ENCODE peak calls at places on chromosome 2, in eight cellular contexts. B is choroid plexus epithelial cell, P is heart left ventricle, G is fibroblast of villous mesenchyme, C is skeletal muscle cell, T is K562, D is neural progenitor cell, V is breast epithelium. E is an unnamed sample.

GRCh38 chr2:129877289-129877741 is 102.2 kb upstream of the RAB6C start:
- DNase-seq in T (peak), D (peak), G (peak), P (peak), B (peak), C (peak), V (peak), E (peak)

GRCh38 chr2:131058214-131058613 is 35.0 kb downstream of the FAM168B start:
- DNase-seq in V (no peak), P (no peak), C (no peak), B (no peak), D (no peak), T (no peak), G (no peak), E (peak)

GRCh38 chr2:240432430-240432819 is 3.0 kb upstream of the GPC1 start:
- DNase-seq in B (no peak), V (peak), C (no peak), G (no peak), P (no peak), D (no peak), T (no peak), E (no peak)

GRCh38 chr2:65374999-65375398 is 57.4 kb downstream of the SPRED2 start:
- DNase-seq in C (no peak), D (no peak), P (no peak), B (no peak), G (no peak), T (no peak), V (no peak), E (no peak)

GRCh38 chr2:219419331-219420197 is 1.4 kb downstream of the DES start:
- DNase-seq in V (no peak), G (no peak), D (no peak), C (no peak), T (peak), B (no peak), P (no peak), E (no peak)

GRCh38 chr2:204027105-204027504 is 90.5 kb downstream of the ICOS start:
- DNase-seq in B (peak), G (peak), T (no peak), V (no peak), P (no peak), C (peak), D (no peak), E (no peak)

GRCh38 chr2:73582364-73582763 is 59.9 kb downstream of the NAT8 start:
- DNase-seq in T (no peak), P (no peak), V (no peak), D (no peak), B (no peak), G (no peak), C (no peak), E (no peak)

GRCh38 chr2:214311031-214311533 is 99.8 kb upstream of the VWC2L start:
- DNase-seq in B (no peak), G (no peak), C (no peak), P (no peak), D (peak), V (no peak), T (no peak), E (no peak)

GRCh38 chr2:172404824-172405223 is 22.6 kb upstream of the ITGA6 start:
- DNase-seq in P (no peak), D (no peak), V (no peak), T (no peak), B (peak), C (peak), G (peak), E (no peak)

GRCh38 chr2:96993367-96993766 is 7.0 kb upstream of the FAM178B start:
- DNase-seq in T (no peak), B (no peak), V (no peak), D (no peak), P (no peak), G (no peak), C (no peak), E (no peak)

GRCh38 chr2:195638738-195639137 is 18.3 kb upstream of the SLC39A10 start:
- DNase-seq in P (no peak), B (no peak), V (no peak), D (no peak), G (no peak), T (no peak), C (no peak), E (no peak)

GRCh38 chr2:181203916-181204315 is 223.5 kb downstream of the UBE2E3 start:
- DNase-seq in D (no peak), B (peak), G (no peak), T (no peak), P (no peak), V (no peak), C (no peak), E (no peak)

GRCh38 chr2:241909769-241910168 is 40.2 kb downstream of the RTP5 start:
- DNase-seq in G (no peak), C (no peak), D (no peak), P (no peak), T (no peak), V (peak), B (no peak), E (peak)

GRCh38 chr2:143056548-143056947 is 72.7 kb upstream of the ARHGAP15 start:
- DNase-seq in G (no peak), D (no peak), V (no peak), C (no peak), B (no peak), P (no peak), T (no peak), E (no peak)

GRCh38 chr2:189222440-189222839 is 42.9 kb upstream of the COL5A2 start:
- DNase-seq in B (peak), D (no peak), V (no peak), C (peak), P (no peak), G (peak), T (no peak), E (no peak)

GRCh38 chr2:189865836-189866235 is 81.6 kb downstream of the PMS1 start:
- DNase-seq in C (no peak), B (no peak), P (no peak), V (no peak), D (no peak), G (no peak), T (no peak), E (no peak)

GRCh38 chr2:67476808-67477790 is 80.0 kb downstream of the ETAA1 start:
- DNase-seq in B (peak), V (no peak), D (peak), G (peak), P (no peak), C (no peak), T (peak), E (peak)

GRCh38 chr2:96954490-96954846 is 31.9 kb downstream of the FAM178B start:
- DNase-seq in D (no peak), G (no peak), P (no peak), T (no peak), B (peak), C (no peak), V (no peak), E (no peak)

GRCh38 chr2:231110551-231110950 is 14.3 kb downstream of the HTR2B start:
- DNase-seq in C (peak), D (no peak), G (peak), T (no peak), P (no peak), B (peak), V (no peak), E (no peak)

GRCh38 chr2:70094978-70095832 is 7.9 kb downstream of the PCBP1 start:
- DNase-seq in D (no peak), P (no peak), B (no peak), C (no peak), V (peak), T (no peak), G (no peak), E (peak)

GRCh38 chr2:175766880-175767279 is 235.2 kb downstream of the LNPK start:
- DNase-seq in B (no peak), P (no peak), T (no peak), D (no peak), V (no peak), C (no peak), G (no peak), E (no peak)

GRCh38 chr2:221517362-221518121 is 54.6 kb downstream of the EPHA4 start:
- DNase-seq in P (peak), V (no peak), C (peak), B (no peak), G (peak), T (no peak), D (no peak), E (peak)

GRCh38 chr2:128792476-128793054 is 473.9 kb upstream of the HS6ST1 start:
- DNase-seq in C (no peak), D (no peak), B (no peak), V (no peak), T (no peak), G (no peak), P (no peak), E (no peak)

GRCh38 chr2:179454443-179455218 is 190.0 kb upstream of the SESTD1 start:
- DNase-seq in T (no peak), C (peak), V (no peak), B (peak), G (peak), P (no peak), D (no peak), E (no peak)

GRCh38 chr2:189874571-189875320 is 90.5 kb downstream of the PMS1 start:
- DNase-seq in B (peak), P (no peak), V (no peak), D (no peak), T (no peak), C (no peak), G (peak), E (no peak)

GRCh38 chr2:128438586-128438985 is 119.9 kb upstream of the HS6ST1 start:
- DNase-seq in D (no peak), P (no peak), T (no peak), V (no peak), C (no peak), B (no peak), G (no peak), E (peak)

GRCh38 chr2:191064590-191064989 is 50.6 kb upstream of the STAT1 start:
- DNase-seq in V (no peak), G (no peak), C (no peak), T (no peak), B (no peak), P (no peak), D (no peak), E (no peak)

GRCh38 chr2:489838-490237 is 187.4 kb downstream of the TMEM18 start:
- DNase-seq in C (no peak), B (no peak), V (no peak), G (no peak), D (no peak), P (no peak), T (no peak), E (no peak)
- H3K4me3 ChIP-seq in C (no peak), B (no peak), V (no peak), G (no peak), D (no peak), P (no peak), T (no peak), E (no peak)

DNA sequence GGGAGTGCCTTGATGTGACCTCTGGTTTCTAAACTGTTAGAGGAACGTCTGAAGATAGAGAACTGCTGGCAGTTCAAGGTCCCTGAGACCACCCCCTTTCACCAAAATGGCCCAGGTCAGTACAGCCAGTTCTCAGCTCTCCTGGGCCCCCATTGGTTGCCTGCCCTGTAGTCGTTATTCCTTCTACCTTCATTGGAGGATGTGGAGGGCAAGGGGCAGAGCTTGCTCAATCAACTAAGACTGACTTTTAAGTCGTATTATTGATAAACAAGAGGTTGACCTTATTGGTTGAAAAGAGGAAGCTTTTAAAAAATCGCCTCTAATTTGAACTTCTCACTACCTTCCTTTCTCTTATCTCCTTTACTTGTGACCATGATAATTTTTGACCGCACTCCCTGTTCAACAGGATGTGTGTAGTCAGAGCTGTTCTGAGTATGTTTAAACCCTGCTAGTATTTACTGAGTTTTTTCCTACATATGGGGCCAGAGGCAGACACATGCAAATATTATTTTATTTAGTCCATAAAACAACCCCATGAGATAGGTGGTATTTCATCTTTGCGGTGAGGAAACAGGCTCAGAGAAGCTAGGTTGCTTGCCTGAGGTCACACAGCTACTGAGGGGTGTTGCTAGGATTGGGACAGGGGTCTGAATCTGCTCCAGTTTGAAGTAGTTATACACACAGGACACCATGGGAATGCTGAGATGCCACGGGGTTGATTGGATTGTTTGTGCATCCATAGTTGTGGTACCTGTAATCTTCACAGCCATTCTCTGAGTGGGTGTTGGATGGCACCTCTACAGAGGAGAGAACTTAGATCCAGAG is 65.9 kb downstream of the TMEM247 start:
- DNase-seq in V (no peak), G (peak), B (no peak), P (no peak), D (no peak), C (no peak), T (peak), E (no peak)
- H3K4me3 ChIP-seq in V (no peak), G (no peak), B (no peak), P (peak), D (no peak), C (no peak), T (no peak), E (peak)

GRCh38 chr2:28624798-28625701 is 126.6 kb upstream of the PPP1CB start:
- DNase-seq in V (peak), T (no peak), C (no peak), P (peak), B (peak), G (peak), D (peak), E (peak)
- H3K4me3 ChIP-seq in V (no peak), T (no peak), C (no peak), P (no peak), B (no peak), G (no peak), D (no peak), E (no peak)

GRCh38 chr2:10574911-10575310 is 114.9 kb downstream of the NOL10 start:
- DNase-seq in P (no peak), C (no peak), T (no peak), D (no peak), G (no peak), V (no peak), B (no peak), E (no peak)
- H3K4me3 ChIP-seq in P (no peak), C (no peak), T (no peak), D (no peak), G (no peak), V (no peak), B (no peak), E (no peak)

GRCh38 chr2:102070058-102070642 is 72.4 kb upstream of the IL1R1 start:
- DNase-seq in V (peak), G (peak), B (peak), D (no peak), T (peak), P (peak), C (peak), E (peak)
- H3K4me3 ChIP-seq in V (no peak), G (no peak), B (no peak), D (no peak), T (no peak), P (peak), C (no peak), E (no peak)

DNA sequence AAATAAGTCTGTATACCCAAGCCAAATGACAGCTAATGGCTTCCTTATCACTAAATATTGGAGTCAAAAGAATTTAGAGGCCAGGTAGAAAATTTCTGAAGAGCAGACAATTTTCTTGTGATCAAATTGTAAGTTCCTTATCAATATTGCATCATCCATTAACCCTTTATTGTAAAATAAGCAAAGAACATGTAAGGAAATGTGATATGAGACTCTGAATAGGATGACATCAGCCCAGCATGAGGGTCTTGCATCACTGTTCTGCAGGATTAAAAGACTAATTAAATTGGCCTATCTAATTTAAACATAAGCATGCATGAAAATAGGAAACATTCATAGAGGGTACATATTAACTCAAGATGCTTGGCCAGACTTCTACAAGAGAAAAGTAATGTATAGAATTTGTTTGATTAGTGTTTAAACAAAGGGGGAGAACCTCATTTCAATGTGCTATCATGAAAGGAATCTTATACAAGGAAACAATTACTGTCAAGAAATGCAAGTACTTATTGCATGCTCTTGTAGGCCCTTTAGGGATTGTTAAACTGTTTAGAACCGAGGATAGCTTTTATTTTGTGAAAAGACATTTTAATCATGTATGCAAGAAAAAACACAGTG is 302.9 kb downstream of the PRKCE start:
- DNase-seq in T (no peak), P (no peak), B (no peak), C (no peak), G (no peak), V (no peak), D (no peak), E (no peak)
- H3K4me3 ChIP-seq in T (no peak), P (no peak), B (no peak), C (no peak), G (no peak), V (no peak), D (no peak), E (no peak)

DNA sequence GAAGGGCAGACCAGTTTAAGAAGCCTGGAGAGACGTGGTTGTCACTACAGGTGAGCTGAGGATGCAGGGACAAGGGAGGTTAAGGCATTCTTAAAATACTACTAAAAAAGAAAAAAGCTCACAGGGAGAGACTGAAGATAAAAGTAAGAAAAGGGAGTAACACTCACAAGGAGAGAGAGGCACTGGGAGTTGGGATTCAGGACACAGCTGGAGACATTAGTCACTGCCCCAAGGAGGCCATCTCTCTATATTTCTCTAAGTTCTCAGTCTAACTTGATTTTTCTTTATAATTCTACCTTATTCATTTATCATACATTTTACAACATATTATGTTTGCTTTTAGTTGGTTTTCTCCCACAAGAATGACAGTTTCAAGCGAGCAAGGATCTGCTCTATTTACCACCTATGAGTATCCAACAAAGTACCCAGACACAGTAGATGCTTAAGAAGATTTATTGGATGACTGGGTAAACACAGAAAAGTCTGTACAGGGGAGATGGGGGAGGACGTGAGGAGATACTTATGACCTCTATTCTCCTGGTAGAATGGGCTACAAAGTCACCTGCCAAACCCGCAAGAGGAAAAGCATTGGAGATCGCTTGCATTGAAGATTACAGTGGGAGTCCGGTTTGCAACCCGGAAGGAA is 2.2 kb downstream of the SERPINE2 start:
- DNase-seq in P (no peak), B (no peak), C (no peak), D (no peak), G (peak), V (no peak), T (no peak), E (no peak)
- H3K4me3 ChIP-seq in P (peak), B (no peak), C (no peak), D (no peak), G (peak), V (no peak), T (no peak), E (no peak)

GRCh38 chr2:104687147-104687546 is 166.8 kb upstream of the POU3F3 start:
- DNase-seq in P (no peak), V (no peak), G (no peak), T (no peak), B (no peak), C (no peak), D (no peak), E (no peak)

GRCh38 chr2:104685591-104685990 is 168.3 kb upstream of the POU3F3 start:
- DNase-seq in V (no peak), C (no peak), D (no peak), G (no peak), B (no peak), P (no peak), T (no peak), E (no peak)

DNA sequence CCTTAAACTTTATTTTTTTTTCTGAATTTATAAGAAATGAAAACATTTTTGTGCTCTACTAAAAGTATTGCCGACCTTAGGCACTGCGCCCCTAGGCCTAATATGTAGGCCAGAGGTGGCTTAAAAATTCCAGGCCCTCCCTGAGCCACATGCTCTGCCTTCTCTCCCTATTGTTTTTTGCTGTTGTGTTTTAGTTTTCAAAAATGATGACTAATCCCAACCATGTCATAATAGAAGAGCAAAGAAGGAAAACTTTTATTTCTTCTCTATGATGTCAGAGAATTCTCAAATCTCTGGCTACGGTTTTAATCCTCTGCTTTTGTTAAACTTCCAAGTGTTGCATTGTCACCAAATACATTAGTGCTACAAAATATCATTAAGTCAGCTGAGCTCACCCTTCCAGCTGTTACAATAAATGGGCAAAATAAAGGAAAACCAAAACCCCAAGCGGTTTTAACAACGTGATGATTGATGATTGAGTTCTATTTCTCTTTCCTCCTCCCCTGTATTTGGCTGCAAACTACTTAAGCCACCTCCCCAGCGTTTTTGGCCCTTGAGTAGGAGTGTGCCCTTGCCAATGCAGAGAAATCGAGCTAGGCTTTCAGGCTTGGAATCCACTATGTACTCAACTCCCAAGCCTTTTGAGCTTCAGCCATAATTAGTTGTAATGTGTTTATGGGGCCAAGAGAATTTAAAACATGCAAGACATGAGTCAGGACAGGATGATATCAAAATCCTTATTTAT is 163.5 kb upstream of the POU3F3 start:
- DNase-seq in P (no peak), G (no peak), C (no peak), B (no peak), V (no peak), T (no peak), D (no peak), E (no peak)
- H3K4me3 ChIP-seq in P (no peak), G (no peak), C (no peak), B (no peak), V (no peak), T (no peak), D (no peak), E (no peak)

E was measured in Peyer's patch.